ENCODE peak calls at places on chromosome 21, in ten cellular contexts. One of them, this sample, is unnamed.

GRCh38 chr21:38804617-38805281 is 980 bp upstream of the ETS2 start:
- DNase-seq in stomach: peak; percentile 84
- DNase-seq in HuH-7.5: peak; percentile 44
- DNase-seq in right cardiac atrium: peak; percentile 92
- DNase-seq in stimulated activated CD4-positive, alpha-beta T cell treated with anti-CD3 and anti-CD28 coated beads, Interleukin-1b, Interleukin-23, amount 100 ng/mL, for 48 hours: peak; percentile 57
- DNase-seq in ureter: peak; percentile 83
- DNase-seq in NCI-H748 treated with DMSO at 0.1 percent for 48 hours: peak; percentile 29
- DNase-seq in iris pigment epithelial cell: peak; percentile 86
- DNase-seq in spleen: peak; percentile 91
- DNase-seq in kidney glomerular epithelial cell: peak; percentile 61
- DNase-seq in this sample: peak; percentile 92

GRCh38 chr21:34979383-34979782 is 69.7 kb downstream of the RUNX1 start:
- DNase-seq in stomach: no peak
- DNase-seq in HuH-7.5: no peak
- DNase-seq in right cardiac atrium: no peak
- DNase-seq in stimulated activated CD4-positive, alpha-beta T cell treated with anti-CD3 and anti-CD28 coated beads, Interleukin-1b, Interleukin-23, amount 100 ng/mL, for 48 hours: no peak
- DNase-seq in ureter: no peak
- DNase-seq in NCI-H748 treated with DMSO at 0.1 percent for 48 hours: no peak
- DNase-seq in iris pigment epithelial cell: no peak
- DNase-seq in spleen: no peak
- DNase-seq in kidney glomerular epithelial cell: no peak
- DNase-seq in this sample: no peak

GRCh38 chr21:35234725-35235124 is 185.6 kb upstream of the RUNX1 start:
- DNase-seq in stomach: no peak
- DNase-seq in HuH-7.5: no peak
- DNase-seq in right cardiac atrium: no peak
- DNase-seq in stimulated activated CD4-positive, alpha-beta T cell treated with anti-CD3 and anti-CD28 coated beads, Interleukin-1b, Interleukin-23, amount 100 ng/mL, for 48 hours: no peak
- DNase-seq in ureter: no peak
- DNase-seq in NCI-H748 treated with DMSO at 0.1 percent for 48 hours: no peak
- DNase-seq in iris pigment epithelial cell: peak; percentile 26
- DNase-seq in spleen: no peak
- DNase-seq in kidney glomerular epithelial cell: no peak
- DNase-seq in this sample: no peak

GRCh38 chr21:33924766-33925100 is 9.1 kb upstream of the ATP5PO start:
- DNase-seq in stomach: no peak
- DNase-seq in HuH-7.5: no peak
- DNase-seq in right cardiac atrium: no peak
- DNase-seq in stimulated activated CD4-positive, alpha-beta T cell treated with anti-CD3 and anti-CD28 coated beads, Interleukin-1b, Interleukin-23, amount 100 ng/mL, for 48 hours: no peak
- DNase-seq in ureter: peak; percentile 44
- DNase-seq in NCI-H748 treated with DMSO at 0.1 percent for 48 hours: no peak
- DNase-seq in iris pigment epithelial cell: no peak
- DNase-seq in spleen: no peak
- DNase-seq in kidney glomerular epithelial cell: peak; percentile 52
- DNase-seq in this sample: no peak

GRCh38 chr21:28336299-28336698 is 656.4 kb downstream of the LTN1 start:
- DNase-seq in stomach: peak; percentile 26
- DNase-seq in HuH-7.5: no peak
- DNase-seq in right cardiac atrium: no peak
- DNase-seq in stimulated activated CD4-positive, alpha-beta T cell treated with anti-CD3 and anti-CD28 coated beads, Interleukin-1b, Interleukin-23, amount 100 ng/mL, for 48 hours: no peak
- DNase-seq in ureter: no peak
- DNase-seq in NCI-H748 treated with DMSO at 0.1 percent for 48 hours: no peak
- DNase-seq in iris pigment epithelial cell: peak; percentile 85
- DNase-seq in spleen: no peak
- DNase-seq in kidney glomerular epithelial cell: peak; percentile 74
- DNase-seq in this sample: no peak

GRCh38 chr21:46127239-46128105 is 27.9 kb downstream of the FTCD start:
- DNase-seq in stomach: no peak
- DNase-seq in HuH-7.5: no peak
- DNase-seq in right cardiac atrium: peak; percentile 55
- DNase-seq in stimulated activated CD4-positive, alpha-beta T cell treated with anti-CD3 and anti-CD28 coated beads, Interleukin-1b, Interleukin-23, amount 100 ng/mL, for 48 hours: no peak
- DNase-seq in ureter: no peak
- DNase-seq in NCI-H748 treated with DMSO at 0.1 percent for 48 hours: no peak
- DNase-seq in iris pigment epithelial cell: no peak
- DNase-seq in spleen: peak; percentile 67
- DNase-seq in kidney glomerular epithelial cell: no peak
- DNase-seq in this sample: peak; percentile 63

GRCh38 chr21:45316871-45317400 is 29.2 kb upstream of the POFUT2 start:
- DNase-seq in stomach: no peak
- DNase-seq in HuH-7.5: no peak
- DNase-seq in right cardiac atrium: peak; percentile 46
- DNase-seq in stimulated activated CD4-positive, alpha-beta T cell treated with anti-CD3 and anti-CD28 coated beads, Interleukin-1b, Interleukin-23, amount 100 ng/mL, for 48 hours: no peak
- DNase-seq in ureter: no peak
- DNase-seq in NCI-H748 treated with DMSO at 0.1 percent for 48 hours: no peak
- DNase-seq in iris pigment epithelial cell: no peak
- DNase-seq in spleen: peak; percentile 49
- DNase-seq in kidney glomerular epithelial cell: no peak
- DNase-seq in this sample: peak; percentile 64

GRCh38 chr21:43916691-43917514 is 51.9 kb downstream of the AGPAT3 start:
- DNase-seq in stomach: no peak
- DNase-seq in HuH-7.5: no peak
- DNase-seq in right cardiac atrium: peak; percentile 64
- DNase-seq in stimulated activated CD4-positive, alpha-beta T cell treated with anti-CD3 and anti-CD28 coated beads, Interleukin-1b, Interleukin-23, amount 100 ng/mL, for 48 hours: peak; percentile 66
- DNase-seq in ureter: no peak
- DNase-seq in NCI-H748 treated with DMSO at 0.1 percent for 48 hours: no peak
- DNase-seq in iris pigment epithelial cell: no peak
- DNase-seq in spleen: peak; percentile 91
- DNase-seq in kidney glomerular epithelial cell: no peak
- DNase-seq in this sample: peak; percentile 59

GRCh38 chr21:44802396-44803153 is 955 bp upstream of the UBE2G2 start:
- DNase-seq in stomach: no peak
- DNase-seq in HuH-7.5: no peak
- DNase-seq in right cardiac atrium: no peak
- DNase-seq in stimulated activated CD4-positive, alpha-beta T cell treated with anti-CD3 and anti-CD28 coated beads, Interleukin-1b, Interleukin-23, amount 100 ng/mL, for 48 hours: no peak
- DNase-seq in ureter: no peak
- DNase-seq in NCI-H748 treated with DMSO at 0.1 percent for 48 hours: no peak
- DNase-seq in iris pigment epithelial cell: no peak
- DNase-seq in spleen: no peak
- DNase-seq in kidney glomerular epithelial cell: no peak
- DNase-seq in this sample: no peak

GRCh38 chr21:34795152-34796141 is 126.7 kb downstream of the CLIC6 start:
- DNase-seq in stomach: peak; percentile 38
- DNase-seq in HuH-7.5: peak; percentile 30
- DNase-seq in right cardiac atrium: no peak
- DNase-seq in stimulated activated CD4-positive, alpha-beta T cell treated with anti-CD3 and anti-CD28 coated beads, Interleukin-1b, Interleukin-23, amount 100 ng/mL, for 48 hours: no peak
- DNase-seq in ureter: no peak
- DNase-seq in NCI-H748 treated with DMSO at 0.1 percent for 48 hours: no peak
- DNase-seq in iris pigment epithelial cell: peak; percentile 63
- DNase-seq in spleen: no peak
- DNase-seq in kidney glomerular epithelial cell: peak; percentile 58
- DNase-seq in this sample: no peak

GRCh38 chr21:31184462-31184861 is 146.2 kb upstream of the KRTAP19-8 start:
- DNase-seq in stomach: no peak
- DNase-seq in HuH-7.5: no peak
- DNase-seq in right cardiac atrium: no peak
- DNase-seq in stimulated activated CD4-positive, alpha-beta T cell treated with anti-CD3 and anti-CD28 coated beads, Interleukin-1b, Interleukin-23, amount 100 ng/mL, for 48 hours: peak; percentile 84
- DNase-seq in ureter: no peak
- DNase-seq in NCI-H748 treated with DMSO at 0.1 percent for 48 hours: no peak
- DNase-seq in iris pigment epithelial cell: no peak
- DNase-seq in spleen: no peak
- DNase-seq in kidney glomerular epithelial cell: no peak
- DNase-seq in this sample: no peak

GRCh38 chr21:44557491-44558328 is 885 bp downstream of the KRTAP10-3 start:
- DNase-seq in stomach: peak; percentile 24
- DNase-seq in HuH-7.5: no peak
- DNase-seq in right cardiac atrium: no peak
- DNase-seq in stimulated activated CD4-positive, alpha-beta T cell treated with anti-CD3 and anti-CD28 coated beads, Interleukin-1b, Interleukin-23, amount 100 ng/mL, for 48 hours: no peak
- DNase-seq in ureter: no peak
- DNase-seq in NCI-H748 treated with DMSO at 0.1 percent for 48 hours: no peak
- DNase-seq in iris pigment epithelial cell: no peak
- DNase-seq in spleen: peak; percentile 65
- DNase-seq in kidney glomerular epithelial cell: no peak
- DNase-seq in this sample: peak; percentile 52

GRCh38 chr21:43809853-43810504 is 20.6 kb downstream of the RRP1 start:
- DNase-seq in stomach: no peak
- DNase-seq in HuH-7.5: no peak
- DNase-seq in right cardiac atrium: peak; percentile 45
- DNase-seq in stimulated activated CD4-positive, alpha-beta T cell treated with anti-CD3 and anti-CD28 coated beads, Interleukin-1b, Interleukin-23, amount 100 ng/mL, for 48 hours: no peak
- DNase-seq in ureter: no peak
- DNase-seq in NCI-H748 treated with DMSO at 0.1 percent for 48 hours: no peak
- DNase-seq in iris pigment epithelial cell: no peak
- DNase-seq in spleen: no peak
- DNase-seq in kidney glomerular epithelial cell: no peak
- DNase-seq in this sample: no peak

GRCh38 chr21:33380483-33380998 is 22.7 kb upstream of the IFNGR2 start:
- DNase-seq in stomach: peak; percentile 86
- DNase-seq in HuH-7.5: no peak
- DNase-seq in right cardiac atrium: peak; percentile 96
- DNase-seq in stimulated activated CD4-positive, alpha-beta T cell treated with anti-CD3 and anti-CD28 coated beads, Interleukin-1b, Interleukin-23, amount 100 ng/mL, for 48 hours: peak; percentile 94
- DNase-seq in ureter: peak; percentile 94
- DNase-seq in NCI-H748 treated with DMSO at 0.1 percent for 48 hours: no peak
- DNase-seq in iris pigment epithelial cell: peak; percentile 95
- DNase-seq in spleen: peak; percentile 97
- DNase-seq in kidney glomerular epithelial cell: peak; percentile 94
- DNase-seq in this sample: peak; percentile 90

GRCh38 chr21:26388731-26389231 is 184.3 kb downstream of the CYYR1 start:
- DNase-seq in stomach: no peak
- DNase-seq in HuH-7.5: no peak
- DNase-seq in right cardiac atrium: no peak
- DNase-seq in stimulated activated CD4-positive, alpha-beta T cell treated with anti-CD3 and anti-CD28 coated beads, Interleukin-1b, Interleukin-23, amount 100 ng/mL, for 48 hours: no peak
- DNase-seq in ureter: no peak
- DNase-seq in NCI-H748 treated with DMSO at 0.1 percent for 48 hours: no peak
- DNase-seq in iris pigment epithelial cell: peak; percentile 75
- DNase-seq in spleen: no peak
- DNase-seq in kidney glomerular epithelial cell: peak; percentile 78
- DNase-seq in this sample: no peak

GRCh38 chr21:14678987-14679574 is 133.0 kb upstream of the SAMSN1 start:
- DNase-seq in stomach: no peak
- DNase-seq in HuH-7.5: no peak
- DNase-seq in right cardiac atrium: no peak
- DNase-seq in stimulated activated CD4-positive, alpha-beta T cell treated with anti-CD3 and anti-CD28 coated beads, Interleukin-1b, Interleukin-23, amount 100 ng/mL, for 48 hours: no peak
- DNase-seq in ureter: no peak
- DNase-seq in NCI-H748 treated with DMSO at 0.1 percent for 48 hours: no peak
- DNase-seq in iris pigment epithelial cell: no peak
- DNase-seq in spleen: no peak
- DNase-seq in kidney glomerular epithelial cell: no peak
- DNase-seq in this sample: no peak

GRCh38 chr21:46092026-46092764 is 5.7 kb upstream of the COL6A2 start:
- DNase-seq in stomach: peak; percentile 37
- DNase-seq in HuH-7.5: no peak
- DNase-seq in right cardiac atrium: peak; percentile 82
- DNase-seq in stimulated activated CD4-positive, alpha-beta T cell treated with anti-CD3 and anti-CD28 coated beads, Interleukin-1b, Interleukin-23, amount 100 ng/mL, for 48 hours: no peak
- DNase-seq in ureter: peak; percentile 78
- DNase-seq in NCI-H748 treated with DMSO at 0.1 percent for 48 hours: no peak
- DNase-seq in iris pigment epithelial cell: peak; percentile 96
- DNase-seq in spleen: no peak
- DNase-seq in kidney glomerular epithelial cell: no peak
- DNase-seq in this sample: peak; percentile 97

GRCh38 chr21:41472769-41473548 is 35.0 kb downstream of the TMPRSS2 start:
- DNase-seq in stomach: no peak
- DNase-seq in HuH-7.5: no peak
- DNase-seq in right cardiac atrium: no peak
- DNase-seq in stimulated activated CD4-positive, alpha-beta T cell treated with anti-CD3 and anti-CD28 coated beads, Interleukin-1b, Interleukin-23, amount 100 ng/mL, for 48 hours: no peak
- DNase-seq in ureter: no peak
- DNase-seq in NCI-H748 treated with DMSO at 0.1 percent for 48 hours: no peak
- DNase-seq in iris pigment epithelial cell: no peak
- DNase-seq in spleen: peak; percentile 49
- DNase-seq in kidney glomerular epithelial cell: no peak
- DNase-seq in this sample: no peak

GRCh38 chr21:38440746-38441145 is 57.5 kb downstream of the ERG start:
- DNase-seq in stomach: no peak
- DNase-seq in HuH-7.5: no peak
- DNase-seq in right cardiac atrium: no peak
- DNase-seq in stimulated activated CD4-positive, alpha-beta T cell treated with anti-CD3 and anti-CD28 coated beads, Interleukin-1b, Interleukin-23, amount 100 ng/mL, for 48 hours: no peak
- DNase-seq in ureter: no peak
- DNase-seq in NCI-H748 treated with DMSO at 0.1 percent for 48 hours: no peak
- DNase-seq in iris pigment epithelial cell: peak; percentile 89
- DNase-seq in spleen: no peak
- DNase-seq in kidney glomerular epithelial cell: peak; percentile 93
- DNase-seq in this sample: no peak

GRCh38 chr21:26127918-26128317 is 42.7 kb downstream of the APP start:
- DNase-seq in stomach: no peak
- DNase-seq in HuH-7.5: no peak
- DNase-seq in right cardiac atrium: peak; percentile 59
- DNase-seq in stimulated activated CD4-positive, alpha-beta T cell treated with anti-CD3 and anti-CD28 coated beads, Interleukin-1b, Interleukin-23, amount 100 ng/mL, for 48 hours: no peak
- DNase-seq in ureter: no peak
- DNase-seq in NCI-H748 treated with DMSO at 0.1 percent for 48 hours: no peak
- DNase-seq in iris pigment epithelial cell: peak; percentile 65
- DNase-seq in spleen: no peak
- DNase-seq in kidney glomerular epithelial cell: peak; percentile 36
- DNase-seq in this sample: no peak

GRCh38 chr21:28675265-28676041 is 317.2 kb downstream of the LTN1 start:
- DNase-seq in stomach: no peak
- DNase-seq in HuH-7.5: no peak
- DNase-seq in right cardiac atrium: peak; percentile 15
- DNase-seq in stimulated activated CD4-positive, alpha-beta T cell treated with anti-CD3 and anti-CD28 coated beads, Interleukin-1b, Interleukin-23, amount 100 ng/mL, for 48 hours: no peak
- DNase-seq in ureter: no peak
- DNase-seq in NCI-H748 treated with DMSO at 0.1 percent for 48 hours: no peak
- DNase-seq in iris pigment epithelial cell: peak; percentile 7
- DNase-seq in spleen: no peak
- DNase-seq in kidney glomerular epithelial cell: no peak
- DNase-seq in this sample: no peak

GRCh38 chr21:15063821-15064575 is 802 bp downstream of the NRIP1 start:
- DNase-seq in stomach: peak; percentile 65
- DNase-seq in HuH-7.5: peak; percentile 38
- DNase-seq in right cardiac atrium: peak; percentile 85
- DNase-seq in stimulated activated CD4-positive, alpha-beta T cell treated with anti-CD3 and anti-CD28 coated beads, Interleukin-1b, Interleukin-23, amount 100 ng/mL, for 48 hours: peak; percentile 3
- DNase-seq in ureter: peak; percentile 61
- DNase-seq in NCI-H748 treated with DMSO at 0.1 percent for 48 hours: no peak
- DNase-seq in iris pigment epithelial cell: peak; percentile 37
- DNase-seq in spleen: no peak
- DNase-seq in kidney glomerular epithelial cell: peak; percentile 68
- DNase-seq in this sample: peak; percentile 73

GRCh38 chr21:28132713-28133112 is 860.0 kb downstream of the LTN1 start:
- DNase-seq in stomach: no peak
- DNase-seq in HuH-7.5: no peak
- DNase-seq in right cardiac atrium: no peak
- DNase-seq in stimulated activated CD4-positive, alpha-beta T cell treated with anti-CD3 and anti-CD28 coated beads, Interleukin-1b, Interleukin-23, amount 100 ng/mL, for 48 hours: no peak
- DNase-seq in ureter: no peak
- DNase-seq in NCI-H748 treated with DMSO at 0.1 percent for 48 hours: no peak
- DNase-seq in iris pigment epithelial cell: no peak
- DNase-seq in spleen: no peak
- DNase-seq in kidney glomerular epithelial cell: no peak
- DNase-seq in this sample: no peak

GRCh38 chr21:46161180-46161799 is 5.9 kb upstream of the FTCD start:
- DNase-seq in stomach: peak; percentile 21
- DNase-seq in HuH-7.5: no peak
- DNase-seq in right cardiac atrium: peak; percentile 26
- DNase-seq in stimulated activated CD4-positive, alpha-beta T cell treated with anti-CD3 and anti-CD28 coated beads, Interleukin-1b, Interleukin-23, amount 100 ng/mL, for 48 hours: no peak
- DNase-seq in ureter: peak; percentile 27
- DNase-seq in NCI-H748 treated with DMSO at 0.1 percent for 48 hours: no peak
- DNase-seq in iris pigment epithelial cell: no peak
- DNase-seq in spleen: peak; percentile 48
- DNase-seq in kidney glomerular epithelial cell: no peak
- DNase-seq in this sample: peak; percentile 58

GRCh38 chr21:44519346-44520325 is 20.4 kb downstream of the KRTAP10-1 start:
- DNase-seq in stomach: no peak
- DNase-seq in HuH-7.5: no peak
- DNase-seq in right cardiac atrium: peak; percentile 26
- DNase-seq in stimulated activated CD4-positive, alpha-beta T cell treated with anti-CD3 and anti-CD28 coated beads, Interleukin-1b, Interleukin-23, amount 100 ng/mL, for 48 hours: no peak
- DNase-seq in ureter: no peak
- DNase-seq in NCI-H748 treated with DMSO at 0.1 percent for 48 hours: no peak
- DNase-seq in iris pigment epithelial cell: no peak
- DNase-seq in spleen: peak; percentile 46
- DNase-seq in kidney glomerular epithelial cell: no peak
- DNase-seq in this sample: no peak

GRCh38 chr21:26070822-26071425 is 99.6 kb downstream of the APP start:
- DNase-seq in stomach: no peak
- DNase-seq in HuH-7.5: no peak
- DNase-seq in right cardiac atrium: peak; percentile 45
- DNase-seq in stimulated activated CD4-positive, alpha-beta T cell treated with anti-CD3 and anti-CD28 coated beads, Interleukin-1b, Interleukin-23, amount 100 ng/mL, for 48 hours: no peak
- DNase-seq in ureter: no peak
- DNase-seq in NCI-H748 treated with DMSO at 0.1 percent for 48 hours: peak; percentile 30
- DNase-seq in iris pigment epithelial cell: peak; percentile 82
- DNase-seq in spleen: no peak
- DNase-seq in kidney glomerular epithelial cell: peak; percentile 10
- DNase-seq in this sample: peak; percentile 81

GRCh38 chr21:42671778-42672593 is 18.6 kb downstream of the PDE9A start:
- DNase-seq in stomach: no peak
- DNase-seq in HuH-7.5: peak; percentile 51
- DNase-seq in right cardiac atrium: no peak
- DNase-seq in stimulated activated CD4-positive, alpha-beta T cell treated with anti-CD3 and anti-CD28 coated beads, Interleukin-1b, Interleukin-23, amount 100 ng/mL, for 48 hours: no peak
- DNase-seq in ureter: no peak
- DNase-seq in NCI-H748 treated with DMSO at 0.1 percent for 48 hours: peak; percentile 91
- DNase-seq in iris pigment epithelial cell: peak; percentile 11
- DNase-seq in spleen: no peak
- DNase-seq in kidney glomerular epithelial cell: no peak
- DNase-seq in this sample: no peak

GRCh38 chr21:37915941-37916794 is at the start of gene KCNJ6:
- DNase-seq in stomach: peak; percentile 35
- DNase-seq in HuH-7.5: no peak
- DNase-seq in right cardiac atrium: peak; percentile 62
- DNase-seq in stimulated activated CD4-positive, alpha-beta T cell treated with anti-CD3 and anti-CD28 coated beads, Interleukin-1b, Interleukin-23, amount 100 ng/mL, for 48 hours: no peak
- DNase-seq in ureter: no peak
- DNase-seq in NCI-H748 treated with DMSO at 0.1 percent for 48 hours: peak; percentile 76
- DNase-seq in iris pigment epithelial cell: peak; percentile 56
- DNase-seq in spleen: no peak
- DNase-seq in kidney glomerular epithelial cell: peak; percentile 35
- DNase-seq in this sample: no peak

This sample was measured in sigmoid colon.